ENCODE peak calls at places on chromosomes 16 and 17, in five cellular contexts. U is A549, Q is HepG2, P is endothelial cell of umbilical vein, B is K562. F is an unnamed sample.

GRCh38 chr16:74461826-74462225 is 40.5 kb upstream of the CLEC18B start:
- DNase-seq in U (no peak), Q (no peak), P (no peak), B (no peak), F (no peak)

GRCh38 chr17:83195330-83196087 is 116.1 kb downstream of the METRNL start:
- DNase-seq in U (no peak), Q (no peak), P (no peak), B (no peak), F (peak; percentile 14)

GRCh38 chr16:10906914-10907756 is 30.1 kb downstream of the CIITA start:
- DNase-seq in U (no peak), Q (no peak), P (no peak), B (no peak), F (no peak)

GRCh38 chr16:9099131-9099625 is 7.7 kb downstream of the HAPSTR1 start:
- DNase-seq in U (no peak), Q (peak; percentile 36), P (no peak), B (no peak), F (peak; percentile 71)

GRCh38 chr16:56450275-56450889 is 750 bp downstream of the NUDT21 start:
- DNase-seq in U (peak; percentile 5), Q (no peak), P (peak; percentile 42), B (peak; percentile 32), F (peak; percentile 36)

GRCh38 chr16:24826096-24826690 is 19.6 kb upstream of the SLC5A11 start:
- DNase-seq in U (no peak), Q (no peak), P (no peak), B (no peak), F (no peak)

GRCh38 chr17:67546578-67547527 is 169.8 kb downstream of the PITPNC1 start:
- DNase-seq in U (peak; percentile 21), Q (no peak), P (peak; percentile 35), B (peak; percentile 11), F (no peak)

GRCh38 chr17:2916362-2916928 is 120.2 kb downstream of the RAP1GAP2 start:
- DNase-seq in U (no peak), Q (no peak), P (no peak), B (no peak), F (no peak)

GRCh38 chr17:43855061-43855460 is 8.1 kb downstream of the CD300LG start:
- DNase-seq in U (no peak), Q (no peak), P (no peak), B (no peak), F (no peak)

GRCh38 chr17:60135951-60136666 is 13.7 kb upstream of the CA4 start:
- DNase-seq in U (no peak), Q (no peak), P (no peak), B (no peak), F (peak; percentile 36)

GRCh38 chr16:57186630-57187507 is 740 bp downstream of the RSPRY1 start:
- DNase-seq in U (peak; percentile 22), Q (peak; percentile 54), P (peak; percentile 56), B (peak; percentile 64), F (peak; percentile 45)

DNA sequence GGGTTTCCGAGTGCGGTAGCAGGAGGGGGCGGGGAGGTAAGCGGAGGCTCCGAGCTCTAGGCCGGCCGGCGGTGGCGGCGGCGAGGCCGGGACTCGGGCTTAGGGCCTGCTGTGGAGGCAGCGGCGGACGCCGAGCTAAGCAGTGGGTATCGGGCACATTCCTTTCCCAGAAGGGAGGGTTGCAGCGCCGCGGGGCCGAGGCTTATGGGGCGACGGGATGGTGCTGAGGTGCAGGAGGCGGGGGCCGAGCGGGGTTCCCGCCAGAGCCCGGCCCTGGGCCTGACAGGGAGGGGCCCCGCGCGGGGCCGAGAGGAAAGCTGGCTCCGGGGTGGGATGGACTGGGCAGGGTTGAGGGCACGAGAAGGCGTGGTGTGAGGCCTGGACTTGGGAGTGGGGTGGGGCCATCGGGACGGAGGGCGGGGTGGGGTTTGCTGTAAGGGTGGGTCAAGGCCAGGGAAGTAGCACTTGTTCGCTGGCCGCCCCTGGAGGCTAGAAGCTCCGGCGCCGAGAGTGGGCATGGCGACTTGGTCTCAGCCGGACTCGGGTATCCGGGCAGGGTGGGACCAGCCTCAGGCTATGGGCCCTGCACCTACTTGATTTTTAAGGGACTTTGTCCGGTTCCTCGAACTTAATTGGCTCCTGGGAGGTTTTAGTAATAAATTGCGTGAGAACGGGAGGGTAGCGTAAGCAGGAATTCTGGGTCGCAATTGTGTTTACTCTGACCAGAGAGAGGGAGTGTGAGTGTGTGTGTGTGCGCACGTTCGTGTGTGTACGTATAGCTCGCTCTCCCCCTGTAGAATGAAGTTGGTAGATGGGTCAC is at the start of gene NFE2L1:
- DNase-seq in U (peak; percentile 97), Q (peak; percentile 91), P (peak; percentile 89), B (peak; percentile 90), F (peak; percentile 94)
- TF ChIP-seq POLR2A in U (peak; percentile 78), Q (peak; percentile 98), P (peak; percentile 94), B (peak; percentile 81), F (peak; percentile 60)

GRCh38 chr17:7363311-7363710 is 8.4 kb downstream of the TMEM95 start:
- DNase-seq in U (peak; percentile 52), Q (peak; percentile 69), P (no peak), B (no peak), F (no peak)
- TF ChIP-seq MYC in U (no peak), Q (no peak), P (no peak), B (no peak), F (no peak)

DNA sequence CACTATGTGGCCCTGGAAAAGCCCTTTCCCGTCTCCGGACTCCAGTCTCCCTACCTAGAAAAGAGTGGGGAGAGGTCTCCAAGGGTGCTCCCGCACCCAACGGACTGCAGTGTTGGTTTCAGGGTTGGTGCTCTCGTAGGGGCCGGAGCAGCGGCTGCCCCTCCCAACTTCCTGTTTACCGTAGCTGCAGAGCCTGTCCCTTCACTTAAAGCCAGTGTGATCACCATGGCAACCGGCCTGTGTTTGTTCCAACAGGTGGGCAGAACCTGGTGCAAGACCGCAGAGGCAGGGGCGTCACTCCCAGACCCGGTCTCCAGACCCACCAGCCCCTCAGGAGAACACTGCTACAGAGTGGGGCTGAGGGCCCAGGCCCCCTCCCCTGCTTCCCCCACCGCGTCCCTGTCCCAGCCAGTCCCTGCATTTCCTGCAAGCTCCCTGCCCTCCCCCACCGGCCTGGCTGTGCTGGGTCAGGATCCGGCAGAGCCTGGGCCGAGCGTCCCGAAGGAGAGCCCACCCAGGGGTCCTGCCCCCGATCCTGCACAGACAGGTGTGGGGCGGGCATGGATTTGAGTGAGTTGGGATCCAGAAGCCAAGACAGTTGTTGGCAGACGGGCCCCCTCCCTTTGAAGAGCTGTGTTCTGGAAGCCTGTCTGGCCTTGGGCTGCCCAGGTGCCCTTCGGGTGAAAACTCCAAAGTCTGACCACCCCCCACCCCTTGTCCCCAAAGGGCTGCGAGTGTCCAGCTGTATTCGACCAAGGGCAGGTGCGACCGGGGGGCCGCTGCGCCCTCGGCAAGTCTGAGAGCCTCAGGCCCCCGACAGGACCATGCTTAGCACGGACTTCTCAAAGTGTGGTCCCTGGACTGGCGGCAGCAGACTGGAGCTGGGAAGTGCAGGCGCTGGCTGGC is 1.5 kb upstream of the BAIAP3 start:
- DNase-seq in U (peak; percentile 82), Q (peak; percentile 92), P (peak; percentile 30), B (peak; percentile 91), F (peak; percentile 61)
- TF ChIP-seq CTCF in U (no peak), Q (no peak), P (no peak), B (no peak), F (no peak)

GRCh38 chr16:67806428-67807147 is at the start of the genes RANBP10 and TSNAXIP1:
- DNase-seq in U (peak; percentile 99), Q (peak; percentile 100), P (peak; percentile 100), B (peak; percentile 99), F (peak; percentile 100)
- TF ChIP-seq POLR2A in U (peak; percentile 79), Q (peak; percentile 84), P (peak; percentile 96), B (peak; percentile 87), F (peak; percentile 82)

DNA sequence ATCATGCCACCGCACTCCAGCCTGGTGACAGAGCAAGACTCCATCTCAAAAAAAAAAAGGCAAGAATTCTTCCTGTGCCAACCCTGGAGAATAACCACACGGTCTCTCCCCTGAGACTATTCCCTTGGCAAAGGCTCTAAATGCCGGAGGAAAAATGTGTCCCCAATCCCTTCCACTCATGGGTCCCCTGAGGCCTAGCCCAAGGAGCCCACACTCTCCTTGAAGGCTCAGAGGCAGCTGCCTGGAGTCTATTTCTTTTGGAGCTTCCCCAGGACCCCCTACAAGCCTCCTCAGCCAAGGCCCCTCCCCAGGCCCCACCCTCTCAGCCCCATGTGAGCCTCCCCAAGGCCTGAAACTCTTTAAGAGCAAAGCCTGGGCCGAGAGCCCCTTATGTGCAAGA is 16.6 kb downstream of the CEP131 start:
- DNase-seq in U (no peak), Q (no peak), P (no peak), B (no peak), F (no peak)
- TF ChIP-seq MYC in U (no peak), Q (no peak), P (no peak), B (no peak), F (no peak)

DNA sequence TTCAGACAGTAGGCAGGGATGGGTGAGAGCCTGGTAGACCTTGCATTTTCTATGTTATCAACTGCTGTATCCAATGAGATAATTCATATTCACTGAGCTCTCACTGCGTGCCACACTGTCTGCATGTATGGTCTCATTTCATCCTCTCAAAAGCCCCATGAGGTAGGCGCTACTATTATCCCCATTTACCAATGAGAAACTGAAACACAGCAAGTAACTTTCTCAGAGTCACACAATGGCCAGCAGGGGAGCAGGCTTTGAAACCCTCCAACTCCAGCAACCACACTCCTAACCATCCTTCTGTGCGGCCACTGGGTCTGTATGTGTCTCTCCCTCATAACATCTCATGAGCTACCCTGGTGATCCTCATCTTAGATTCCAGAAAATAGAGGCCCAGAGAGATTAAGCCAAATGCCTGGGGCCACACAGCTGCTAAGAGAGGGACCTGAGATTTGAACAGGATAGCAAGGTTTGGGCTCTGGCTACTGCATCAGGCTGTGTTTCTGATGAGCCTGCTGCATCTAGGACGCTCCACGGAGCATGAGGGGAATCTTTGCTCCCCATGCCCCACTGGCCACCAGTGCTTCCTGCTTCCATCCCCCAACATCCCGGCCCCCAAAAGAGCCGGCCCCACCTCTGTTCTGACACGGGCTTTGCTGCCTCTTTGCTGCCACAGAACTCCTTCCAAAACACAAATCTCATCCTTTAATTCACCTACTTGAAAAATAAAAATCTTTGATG is 3.2 kb downstream of the CCR7 start:
- DNase-seq in U (peak; percentile 39), Q (no peak), P (no peak), B (no peak), F (no peak)
- TF ChIP-seq CTCF in U (no peak), Q (no peak), P (peak; percentile 27), B (no peak), F (no peak)

GRCh38 chr16:1966460-1966859 is at the start of gene RNF151:
- DNase-seq in U (no peak), Q (no peak), P (no peak), B (no peak), F (no peak)

GRCh38 chr16:1964046-1964505 is 550 bp downstream of the RPS2 start:
- DNase-seq in U (peak; percentile 30), Q (no peak), P (peak; percentile 39), B (peak; percentile 59), F (no peak)

GRCh38 chr16:1968146-1968953 is 1.7 kb downstream of the RNF151 start:
- DNase-seq in U (no peak), Q (no peak), P (no peak), B (no peak), F (no peak)

GRCh38 chr16:1964506-1965471 is at the start of gene RPS2:
- DNase-seq in U (peak; percentile 99), Q (peak; percentile 97), P (peak; percentile 99), B (peak; percentile 100), F (peak; percentile 98)

GRCh38 chr16:1965610-1966009 is 984 bp upstream of the RPS2 start:
- DNase-seq in U (no peak), Q (no peak), P (no peak), B (no peak), F (no peak)
- TF ChIP-seq POLR2A in U (no peak), Q (peak; percentile 18), P (no peak), B (no peak), F (no peak)

F was measured in NB4.